ENCODE peak calls at places on chromosomes 1 and 21, in five cellular contexts. N is HCT116, K is K562, A is HepG2, V is SK-N-SH. M is an unnamed sample.

GRCh38 chr1:85330206-85330605 is 53.8 kb upstream of the BCL10 start:
- DNase-seq in N (peak; percentile 67), K (no peak), V (no peak), A (peak; percentile 15), M (peak; percentile 85)

GRCh38 chr1:101237229-101237837 is 514 bp downstream of the S1PR1 start:
- DNase-seq in K (no peak), V (peak; percentile 39), N (no peak), A (no peak), M (peak; percentile 64)

GRCh38 chr1:74362691-74363090 is 127.5 kb downstream of the TNNI3K start:
- DNase-seq in A (no peak), K (no peak), N (no peak), V (no peak), M (no peak)

GRCh38 chr1:200971428-200971903 is 52.0 kb downstream of the KIF21B start:
- DNase-seq in N (no peak), K (no peak), V (no peak), A (no peak), M (no peak)

GRCh38 chr1:201999625-202000238 is 10.7 kb upstream of the ELF3 start:
- DNase-seq in A (peak; percentile 64), V (peak; percentile 76), K (peak; percentile 81), N (no peak), M (peak; percentile 39)

GRCh38 chr21:15631342-15631741 is 98.4 kb upstream of the USP25 start:
- DNase-seq in V (no peak), K (no peak), N (no peak), A (no peak), M (peak; percentile 38)

GRCh38 chr1:108813326-108813725 is 43.6 kb downstream of the AKNAD1 start:
- DNase-seq in N (no peak), K (no peak), A (no peak), V (no peak), M (no peak)

GRCh38 chr1:6464514-6464836 is 1.5 kb downstream of the TNFRSF25 start:
- DNase-seq in K (peak; percentile 44), V (no peak), A (peak; percentile 58), N (no peak), M (no peak)

GRCh38 chr21:38716942-38717341 is 88.8 kb upstream of the ETS2 start:
- DNase-seq in N (no peak), A (no peak), V (no peak), K (no peak), M (no peak)

GRCh38 chr1:24203404-24203803 is 16.3 kb upstream of the IFNLR1 start:
- DNase-seq in V (no peak), K (no peak), N (peak; percentile 18), A (no peak), M (no peak)

GRCh38 chr21:41560701-41561158 is 52.8 kb upstream of the TMPRSS2 start:
- DNase-seq in K (no peak), N (no peak), V (no peak), A (no peak), M (no peak)

GRCh38 chr1:154859786-154860153 is 10.3 kb downstream of the KCNN3 start:
- DNase-seq in V (no peak), A (no peak), K (no peak), N (no peak), M (no peak)

GRCh38 chr1:8395433-8395866 is 77.5 kb downstream of the SLC45A1 start:
- DNase-seq in K (no peak), N (no peak), V (no peak), A (no peak), M (no peak)
- TF ChIP-seq MAX in K (no peak), N (no peak), V (no peak), A (no peak), M (no peak)

DNA sequence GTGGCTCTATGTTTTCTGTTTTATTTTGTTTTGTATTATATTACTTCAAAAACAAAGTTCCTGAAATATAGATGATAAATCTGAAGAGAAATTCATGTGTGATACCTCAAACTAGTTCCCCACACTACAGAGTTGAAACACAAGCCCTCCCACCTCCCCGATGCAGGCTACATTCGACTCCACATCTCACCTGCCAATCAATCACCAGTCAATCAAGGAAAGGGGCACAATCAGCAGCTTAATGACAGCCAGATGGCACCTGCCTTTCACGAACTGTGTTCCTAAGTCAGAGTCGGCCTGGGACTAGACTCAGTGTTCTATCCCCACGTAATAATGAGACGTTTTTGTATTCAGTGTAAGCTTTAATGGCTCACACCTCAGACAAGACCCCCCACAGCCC is 313.4 kb downstream of the SPATA17 start:
- DNase-seq in A (no peak), V (no peak), K (no peak), N (no peak), M (no peak)
- TF ChIP-seq POLR2AphosphoS5 in A (no peak), V (no peak), K (no peak), N (no peak), M (no peak)

DNA sequence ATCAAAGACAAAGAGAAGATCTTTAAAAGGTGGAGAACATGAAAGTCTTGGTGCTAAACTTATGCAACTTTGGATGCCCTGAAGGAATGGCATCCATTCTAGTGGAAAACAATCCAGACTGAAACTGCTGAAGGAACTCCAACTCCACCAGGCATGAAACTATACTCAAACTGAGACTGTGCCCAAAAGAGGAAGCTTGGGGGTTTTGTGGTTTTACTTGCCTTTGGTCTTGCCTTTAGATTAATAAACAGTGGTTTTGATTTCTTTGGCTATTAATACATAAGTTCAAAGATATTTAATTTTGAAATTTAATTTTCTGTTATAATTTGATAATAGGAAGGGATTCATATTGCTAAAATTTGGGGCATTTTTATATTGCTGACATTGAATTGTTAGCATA is 17.4 kb upstream of the SLC30A10 start:
- DNase-seq in K (no peak), V (no peak), N (no peak), A (no peak), M (no peak)
- H3K9me3 ChIP-seq in K (no peaks in the 10 kb centered on the region), V (no peaks in the 10 kb centered on the region), N (no peaks in the 10 kb centered on the region), A (no peaks in the 10 kb centered on the region), M (no peaks in the 10 kb centered on the region)

DNA sequence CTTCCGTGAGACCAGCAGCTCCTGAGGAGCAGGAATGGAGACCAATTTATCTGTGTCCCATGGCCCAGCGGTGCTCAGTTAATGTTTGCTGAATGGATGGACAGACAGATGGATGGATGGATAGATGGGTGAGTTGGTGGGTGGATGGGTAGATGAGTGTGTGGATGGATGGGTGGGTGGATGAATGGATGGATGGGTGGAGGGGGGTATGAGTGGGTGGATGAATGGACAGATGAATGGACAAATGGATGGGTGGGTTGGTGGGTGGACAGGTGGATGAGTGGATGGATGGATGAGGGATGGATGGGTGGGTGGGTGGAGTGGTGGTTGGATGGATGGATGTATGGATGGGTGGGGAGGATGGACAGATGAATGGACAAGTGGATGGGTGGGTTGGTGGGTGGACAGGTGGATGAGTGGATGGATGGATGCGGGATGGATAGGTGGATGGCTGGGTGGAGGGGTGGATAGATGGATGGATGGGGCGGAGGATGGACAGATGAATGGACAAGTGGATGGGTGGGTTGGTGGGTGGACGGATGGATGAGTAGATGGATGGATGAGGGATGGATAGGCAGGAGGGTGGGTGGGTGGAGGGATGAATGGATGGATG is 13.4 kb downstream of the EPHA2 start:
- DNase-seq in A (no peak), N (no peak), V (no peak), K (no peak), M (no peak)
- TF ChIP-seq MAX in A (no peak), N (no peak), V (no peak), K (no peak), M (no peak)

DNA sequence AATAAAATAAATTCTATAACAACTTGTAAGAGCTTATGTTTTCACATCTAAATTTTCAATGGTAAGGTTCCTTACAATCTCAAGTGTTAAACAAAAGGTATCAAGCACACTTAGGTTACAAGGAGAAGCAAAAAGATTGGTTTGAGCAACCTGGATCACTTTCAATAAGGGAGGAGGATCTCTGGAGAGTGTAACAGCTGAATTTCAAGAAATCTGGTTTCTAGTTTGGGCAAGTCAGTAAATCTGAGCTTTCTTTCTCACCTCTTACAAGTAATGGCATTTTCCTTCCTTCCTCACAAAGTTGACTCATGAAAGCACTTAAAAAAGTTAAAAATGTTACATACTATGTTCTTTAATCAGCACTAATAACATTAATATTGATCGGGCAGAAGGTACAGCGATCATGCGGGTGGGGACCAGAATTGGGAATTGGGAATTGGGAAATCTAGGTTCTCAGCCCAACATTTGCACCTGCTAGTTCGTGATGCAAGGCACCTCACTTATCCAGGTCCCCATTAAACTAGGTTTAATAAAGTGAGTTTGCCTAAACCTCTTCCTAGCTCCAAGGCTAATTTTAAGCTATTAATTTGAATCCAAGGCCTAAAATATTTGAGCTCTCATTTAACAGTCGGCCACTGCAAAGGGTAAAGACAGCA is 3.1 kb downstream of the NUCKS1 start:
- DNase-seq in K (no peak), A (no peak), N (no peak), V (no peak), M (peak; percentile 38)
- TF ChIP-seq POLR2AphosphoS5 in K (no peak), A (no peak), N (no peak), V (no peak), M (no peak)

GRCh38 chr21:10463156-10463555 is 58.2 kb upstream of the TPTE start:
- DNase-seq in K (no peak), N (no peak), V (no peak), A (no peak), M (no peak)
- H3K9me3 ChIP-seq in K (no peaks in the 10 kb centered on the region), N (peaks cover 92% of the 10 kb centered on the region), V (peaks cover 11% of the 10 kb centered on the region), A (peaks cover 95% of the 10 kb centered on the region), M (peaks cover 32% of the 10 kb centered on the region)

GRCh38 chr1:50841791-50842387 is 118.2 kb downstream of the FAF1 start:
- DNase-seq in K (no peak), N (no peak), V (no peak), A (peak; percentile 5), M (peak; percentile 56)
- TF ChIP-seq MAX in K (no peak), N (no peak), V (no peak), A (no peak), M (no peak)

DNA sequence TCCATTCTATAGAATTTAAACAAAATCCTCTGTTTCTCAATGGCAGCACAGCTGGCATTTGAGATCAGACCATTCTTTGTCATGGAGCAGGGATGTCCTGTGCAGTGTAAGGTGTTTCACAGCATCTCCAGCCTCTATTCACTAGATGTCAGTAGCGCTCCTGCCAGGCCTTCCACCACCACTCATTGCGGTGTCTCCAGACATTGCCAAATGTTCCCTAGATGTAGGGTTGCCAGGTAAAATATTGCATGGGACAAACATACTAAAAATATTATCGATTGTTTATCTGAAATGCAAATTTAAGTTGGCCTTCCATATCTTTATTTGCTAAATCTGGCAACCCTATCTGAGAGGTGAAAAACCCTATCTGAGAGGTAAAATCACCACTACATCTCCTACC is 11.7 kb downstream of the ITLN2 start:
- DNase-seq in A (peak; percentile 14), V (no peak), K (peak; percentile 16), N (no peak), M (peak; percentile 28)
- TF ChIP-seq POLR2AphosphoS5 in A (no peak), V (no peak), K (no peak), N (no peak), M (no peak)

DNA sequence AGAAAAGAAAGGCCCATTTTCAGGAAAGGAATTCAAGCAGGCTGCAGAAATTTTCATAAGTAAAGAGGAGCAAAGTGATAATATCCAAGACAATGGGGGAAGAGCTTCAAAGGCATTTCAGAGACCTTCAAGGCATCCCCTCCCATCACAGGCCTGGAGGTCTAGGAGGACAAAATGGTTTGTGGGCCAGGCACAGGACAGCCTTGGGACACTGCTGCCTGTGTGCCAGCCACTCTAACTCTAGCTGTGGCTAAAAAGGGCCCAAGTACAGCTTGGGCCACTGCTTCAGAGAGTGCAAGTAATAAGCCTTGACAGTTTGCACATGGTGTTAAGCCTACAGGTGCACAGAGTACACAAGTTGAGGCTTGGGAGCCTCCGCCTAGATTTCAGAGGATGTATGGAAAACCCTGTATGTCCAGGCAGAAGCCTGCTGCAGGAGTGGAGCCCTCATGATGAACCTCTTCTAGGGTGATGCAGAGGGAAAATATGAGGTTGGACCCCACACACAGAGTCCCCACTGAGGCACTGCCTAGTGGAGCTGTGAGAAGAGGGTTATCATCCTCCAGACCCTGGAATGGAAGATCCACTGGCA is 51.8 kb upstream of the ZSWIM5 start:
- DNase-seq in N (no peak), A (no peak), V (no peak), K (peak; percentile 40), M (no peak)
- H3K9me3 ChIP-seq in N (peaks cover 16% of the 10 kb centered on the region), A (peaks cover 25% of the 10 kb centered on the region), V (no peaks in the 10 kb centered on the region), K (peaks cover 15% of the 10 kb centered on the region), M (no peaks in the 10 kb centered on the region)

GRCh38 chr1:150987928-150988327 is 5.8 kb downstream of the ANXA9 start:
- DNase-seq in N (no peak), K (no peak), V (no peak), A (no peak), M (no peak)
- TF ChIP-seq MAX in N (no peak), K (no peak), V (no peak), A (no peak), M (no peak)

M was measured in endothelial cell of umbilical vein.